ENCODE peak calls at places on chromosomes 16 and 17, in ten cellular contexts. L, U, O, M, B, C, W, V, K and E are unnamed samples.

GRCh38 chr16:68529931-68530667 is 9.0 kb upstream of the ZFP90 start:
- DNase-seq in L (peak; percentile 72), U (peak; percentile 54), O (peak; percentile 96), M (peak; percentile 91), B (peak; percentile 93), C (peak; percentile 40), W (peak; percentile 74), V (peak; percentile 93), K (peak; percentile 94), E (peak; percentile 94)

GRCh38 chr17:83155128-83156081 is 76.0 kb downstream of the METRNL start:
- DNase-seq in L (peak; percentile 9), U (no peak), O (peak; percentile 98), M (no peak), B (peak; percentile 29), C (no peak), W (no peak), V (no peak), K (peak; percentile 69), E (no peak)

GRCh38 chr16:58487566-58488351 is 12.2 kb upstream of the NDRG4 start:
- DNase-seq in L (peak; percentile 66), U (peak; percentile 69), O (peak; percentile 88), M (peak; percentile 76), B (peak; percentile 78), C (no peak), W (peak; percentile 31), V (peak; percentile 79), K (peak; percentile 92), E (peak; percentile 78)

GRCh38 chr16:56788435-56788834 is 58.5 kb downstream of the NUP93 start:
- DNase-seq in L (no peak), U (no peak), O (no peak), M (no peak), B (no peak), C (no peak), W (no peak), V (no peak), K (no peak), E (no peak)

GRCh38 chr16:30972872-30973271 is 12.1 kb upstream of the HSD3B7 start:
- DNase-seq in L (no peak), U (no peak), O (no peak), M (no peak), B (no peak), C (no peak), W (no peak), V (no peak), K (no peak), E (no peak)

GRCh38 chr16:21088646-21089538 is 61.8 kb downstream of the DNAH3 start:
- DNase-seq in L (no peak), U (no peak), O (peak; percentile 68), M (no peak), B (no peak), C (no peak), W (no peak), V (no peak), K (no peak), E (no peak)

GRCh38 chr17:76176701-76177574 is 35.9 kb upstream of the FOXJ1 start:
- DNase-seq in L (no peak), U (no peak), O (no peak), M (no peak), B (no peak), C (no peak), W (no peak), V (no peak), K (no peak), E (no peak)

GRCh38 chr17:82230627-82231311 is 1.9 kb downstream of the SLC16A3 start:
- DNase-seq in L (no peak), U (no peak), O (peak; percentile 97), M (no peak), B (peak; percentile 83), C (no peak), W (peak; percentile 92), V (peak; percentile 69), K (peak; percentile 95), E (peak; percentile 92)

GRCh38 chr16:2226245-2226793 is 2.9 kb downstream of the E4F1 start:
- DNase-seq in L (no peak), U (no peak), O (peak; percentile 25), M (no peak), B (no peak), C (no peak), W (no peak), V (no peak), K (no peak), E (no peak)